ENCODE peak calls at places on chromosomes 5 and 9, in eight cellular contexts. One of them, this sample, is unnamed. For H3K27me3 and H3K36me3, the result is how much of the 10 kb centered on the place peaks cover.

GRCh38 chr9:87122947-87123685 is 175.8 kb upstream of the GAS1 start:
- DNase-seq in CD8-positive, alpha-beta T cell: no peak
- DNase-seq in body of pancreas: no peak
- DNase-seq in GM06990: no peak
- DNase-seq in ovary: no peak
- DNase-seq in keratinocyte: peak
- DNase-seq in CD4-positive, CD25-positive, alpha-beta regulatory T cell: no peak
- DNase-seq in Peyer's patch: no peak
- DNase-seq in this sample: no peak

GRCh38 chr9:95341262-95342011 is 23.9 kb upstream of the FANCC start:
- DNase-seq in keratinocyte: no peak
- DNase-seq in CD8-positive, alpha-beta T cell: no peak
- DNase-seq in Peyer's patch: no peak
- DNase-seq in ovary: no peak
- DNase-seq in body of pancreas: peak
- DNase-seq in GM06990: no peak
- DNase-seq in CD4-positive, CD25-positive, alpha-beta regulatory T cell: no peak
- DNase-seq in this sample: peak

GRCh38 chr9:72650206-72650605 is 128.8 kb downstream of the TMC1 start:
- DNase-seq in CD4-positive, CD25-positive, alpha-beta regulatory T cell: no peak
- DNase-seq in CD8-positive, alpha-beta T cell: no peak
- DNase-seq in GM06990: no peak
- DNase-seq in Peyer's patch: no peak
- DNase-seq in keratinocyte: no peak
- DNase-seq in ovary: no peak
- DNase-seq in body of pancreas: no peak
- DNase-seq in this sample: no peak

GRCh38 chr9:129069825-129070473 is 11.0 kb upstream of the DOLPP1 start:
- DNase-seq in CD8-positive, alpha-beta T cell: no peak
- DNase-seq in keratinocyte: no peak
- DNase-seq in CD4-positive, CD25-positive, alpha-beta regulatory T cell: no peak
- DNase-seq in ovary: no peak
- DNase-seq in body of pancreas: no peak
- DNase-seq in Peyer's patch: peak
- DNase-seq in GM06990: no peak
- DNase-seq in this sample: no peak

GRCh38 chr5:9288234-9288633 is 257.6 kb downstream of the SEMA5A start:
- DNase-seq in Peyer's patch: no peak
- DNase-seq in GM06990: no peak
- DNase-seq in body of pancreas: no peak
- DNase-seq in CD8-positive, alpha-beta T cell: no peak
- DNase-seq in ovary: no peak
- DNase-seq in keratinocyte: no peak
- DNase-seq in CD4-positive, CD25-positive, alpha-beta regulatory T cell: no peak
- DNase-seq in this sample: peak

GRCh38 chr5:34929720-34930526 is 564 bp downstream of the DNAJC21 start:
- DNase-seq in body of pancreas: peak
- DNase-seq in CD8-positive, alpha-beta T cell: peak
- DNase-seq in CD4-positive, CD25-positive, alpha-beta regulatory T cell: peak
- DNase-seq in GM06990: peak
- DNase-seq in ovary: peak
- DNase-seq in keratinocyte: no peak
- DNase-seq in Peyer's patch: peak
- DNase-seq in this sample: peak

GRCh38 chr5:3684118-3684517 is 88.5 kb downstream of the IRX1 start:
- DNase-seq in body of pancreas: no peak
- DNase-seq in Peyer's patch: no peak
- DNase-seq in CD4-positive, CD25-positive, alpha-beta regulatory T cell: no peak
- DNase-seq in GM06990: no peak
- DNase-seq in CD8-positive, alpha-beta T cell: no peak
- DNase-seq in ovary: no peak
- DNase-seq in keratinocyte: no peak
- DNase-seq in this sample: no peak

GRCh38 chr9:93509084-93509483 is 55.7 kb upstream of the FAM120AOS start:
- DNase-seq in CD4-positive, CD25-positive, alpha-beta regulatory T cell: no peak
- DNase-seq in keratinocyte: no peak
- DNase-seq in CD8-positive, alpha-beta T cell: no peak
- DNase-seq in body of pancreas: no peak
- DNase-seq in ovary: no peak
- DNase-seq in GM06990: no peak
- DNase-seq in Peyer's patch: no peak
- DNase-seq in this sample: peak

GRCh38 chr9:107405511-107405910 is 84.1 kb downstream of the KLF4 start:
- DNase-seq in ovary: no peak
- DNase-seq in Peyer's patch: no peak
- DNase-seq in CD8-positive, alpha-beta T cell: no peak
- DNase-seq in keratinocyte: no peak
- DNase-seq in body of pancreas: no peak
- DNase-seq in GM06990: no peak
- DNase-seq in CD4-positive, CD25-positive, alpha-beta regulatory T cell: no peak
- DNase-seq in this sample: no peak

GRCh38 chr5:108661590-108662219 is 86.0 kb upstream of the FER start:
- DNase-seq in keratinocyte: no peak
- DNase-seq in CD4-positive, CD25-positive, alpha-beta regulatory T cell: no peak
- DNase-seq in GM06990: no peak
- DNase-seq in Peyer's patch: no peak
- DNase-seq in ovary: no peak
- DNase-seq in body of pancreas: no peak
- DNase-seq in CD8-positive, alpha-beta T cell: no peak
- DNase-seq in this sample: no peak

GRCh38 chr5:117776977-117777376 is 1202.4 kb upstream of the SEMA6A start:
- DNase-seq in CD8-positive, alpha-beta T cell: no peak
- DNase-seq in Peyer's patch: no peak
- DNase-seq in GM06990: no peak
- DNase-seq in ovary: no peak
- DNase-seq in CD4-positive, CD25-positive, alpha-beta regulatory T cell: no peak
- DNase-seq in body of pancreas: no peak
- DNase-seq in keratinocyte: no peak
- DNase-seq in this sample: no peak

GRCh38 chr9:131868766-131869165 is 128.9 kb upstream of the RAPGEF1 start:
- DNase-seq in ovary: no peak
- DNase-seq in Peyer's patch: no peak
- DNase-seq in GM06990: no peak
- DNase-seq in CD4-positive, CD25-positive, alpha-beta regulatory T cell: no peak
- DNase-seq in CD8-positive, alpha-beta T cell: no peak
- DNase-seq in keratinocyte: no peak
- DNase-seq in body of pancreas: no peak
- DNase-seq in this sample: peak

GRCh38 chr9:137454506-137455360 is 4.4 kb downstream of the NSMF start:
- DNase-seq in CD8-positive, alpha-beta T cell: no peak
- DNase-seq in ovary: peak
- DNase-seq in GM06990: peak
- DNase-seq in body of pancreas: peak
- DNase-seq in keratinocyte: no peak
- DNase-seq in CD4-positive, CD25-positive, alpha-beta regulatory T cell: no peak
- DNase-seq in Peyer's patch: peak
- DNase-seq in this sample: peak

GRCh38 chr5:150130493-150130922 is 25.1 kb downstream of the PDGFRB start:
- DNase-seq in keratinocyte: no peak
- DNase-seq in Peyer's patch: no peak
- DNase-seq in ovary: no peak
- DNase-seq in GM06990: no peak
- DNase-seq in CD8-positive, alpha-beta T cell: no peak
- DNase-seq in CD4-positive, CD25-positive, alpha-beta regulatory T cell: no peak
- DNase-seq in body of pancreas: no peak
- DNase-seq in this sample: peak

GRCh38 chr9:87973791-87974292 is 491 bp downstream of the CDK20 start:
- DNase-seq in CD4-positive, CD25-positive, alpha-beta regulatory T cell: no peak
- DNase-seq in Peyer's patch: no peak
- DNase-seq in keratinocyte: no peak
- DNase-seq in body of pancreas: no peak
- DNase-seq in ovary: no peak
- DNase-seq in GM06990: no peak
- DNase-seq in CD8-positive, alpha-beta T cell: no peak
- DNase-seq in this sample: peak

GRCh38 chr5:148623741-148624140 is 30.6 kb downstream of the HTR4 start:
- DNase-seq in body of pancreas: no peak
- DNase-seq in ovary: no peak
- DNase-seq in keratinocyte: peak
- DNase-seq in CD8-positive, alpha-beta T cell: no peak
- DNase-seq in CD4-positive, CD25-positive, alpha-beta regulatory T cell: no peak
- DNase-seq in Peyer's patch: no peak
- DNase-seq in GM06990: no peak
- DNase-seq in this sample: no peak

GRCh38 chr5:1298723-1299510 is 4.0 kb upstream of the TERT start:
- DNase-seq in body of pancreas: no peak
- DNase-seq in keratinocyte: no peak
- DNase-seq in GM06990: no peak
- DNase-seq in CD8-positive, alpha-beta T cell: no peak
- DNase-seq in ovary: no peak
- DNase-seq in Peyer's patch: no peak
- DNase-seq in CD4-positive, CD25-positive, alpha-beta regulatory T cell: no peak
- DNase-seq in this sample: no peak

DNA sequence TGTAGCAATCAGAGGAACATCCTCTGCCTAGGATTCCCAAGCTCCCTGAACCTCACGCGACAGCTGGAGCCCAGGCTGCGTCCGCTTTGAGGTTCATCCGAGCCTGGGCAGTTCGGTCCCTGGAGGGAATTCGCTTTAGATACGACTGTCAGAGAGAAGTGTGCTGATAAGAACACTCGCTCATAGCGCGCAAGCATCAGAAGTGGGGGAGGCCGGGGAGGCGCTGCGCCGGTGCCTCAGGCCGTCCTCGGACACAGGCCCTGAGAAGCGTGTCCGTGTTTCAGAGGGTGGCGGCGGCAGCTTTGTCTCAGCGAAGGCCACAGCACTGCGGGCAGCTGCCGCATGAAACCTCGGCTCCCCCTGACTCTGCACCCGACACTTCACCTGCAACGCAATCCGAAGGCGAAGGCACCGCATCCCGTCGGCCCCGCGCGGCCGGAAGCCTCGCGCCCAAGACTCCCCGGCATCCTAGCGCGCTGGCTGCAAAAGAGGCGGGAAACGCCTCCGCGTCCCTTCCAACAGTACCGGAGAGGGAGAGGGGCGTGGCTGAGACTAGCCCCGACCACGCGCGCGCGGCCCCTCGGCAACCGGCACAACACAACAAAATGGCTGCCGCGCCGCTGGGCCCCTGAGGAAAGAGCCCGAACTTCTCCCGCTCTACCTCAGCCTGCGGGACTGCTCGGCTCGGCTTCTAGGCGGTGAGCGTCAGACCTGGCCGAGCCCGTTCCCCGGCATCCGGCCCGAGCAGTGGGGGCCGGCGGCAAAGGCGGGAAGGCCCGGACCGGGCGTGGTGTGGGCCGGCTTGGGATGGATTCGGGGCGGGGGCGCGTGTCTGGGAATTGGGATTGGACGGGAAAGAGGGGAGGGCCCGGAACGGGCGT is at the start of gene CNTRL:
- DNase-seq in GM06990: peak
- DNase-seq in ovary: peak
- DNase-seq in body of pancreas: peak
- DNase-seq in CD8-positive, alpha-beta T cell: peak
- DNase-seq in keratinocyte: no peak
- DNase-seq in CD4-positive, CD25-positive, alpha-beta regulatory T cell: peak
- DNase-seq in Peyer's patch: peak
- DNase-seq in this sample: peak
- H3K4me3 ChIP-seq in GM06990: peak
- H3K4me3 ChIP-seq in ovary: peak
- H3K4me3 ChIP-seq in body of pancreas: peak
- H3K4me3 ChIP-seq in CD8-positive, alpha-beta T cell: peak
- H3K4me3 ChIP-seq in keratinocyte: peak
- H3K4me3 ChIP-seq in CD4-positive, CD25-positive, alpha-beta regulatory T cell: peak
- H3K4me3 ChIP-seq in Peyer's patch: peak
- H3K4me3 ChIP-seq in this sample: peak

GRCh38 chr5:73253047-73253660 is 80.2 kb downstream of the TMEM174 start:
- DNase-seq in GM06990: no peak
- DNase-seq in Peyer's patch: no peak
- DNase-seq in keratinocyte: no peak
- DNase-seq in body of pancreas: no peak
- DNase-seq in ovary: no peak
- DNase-seq in CD4-positive, CD25-positive, alpha-beta regulatory T cell: no peak
- DNase-seq in CD8-positive, alpha-beta T cell: no peak
- DNase-seq in this sample: no peak
- H3K27me3 ChIP-seq in GM06990: under half
- H3K27me3 ChIP-seq in Peyer's patch: under half
- H3K27me3 ChIP-seq in keratinocyte: under half
- H3K27me3 ChIP-seq in body of pancreas: under half
- H3K27me3 ChIP-seq in ovary: under half
- H3K27me3 ChIP-seq in CD4-positive, CD25-positive, alpha-beta regulatory T cell: under half
- H3K27me3 ChIP-seq in CD8-positive, alpha-beta T cell: under half
- H3K27me3 ChIP-seq in this sample: under half

DNA sequence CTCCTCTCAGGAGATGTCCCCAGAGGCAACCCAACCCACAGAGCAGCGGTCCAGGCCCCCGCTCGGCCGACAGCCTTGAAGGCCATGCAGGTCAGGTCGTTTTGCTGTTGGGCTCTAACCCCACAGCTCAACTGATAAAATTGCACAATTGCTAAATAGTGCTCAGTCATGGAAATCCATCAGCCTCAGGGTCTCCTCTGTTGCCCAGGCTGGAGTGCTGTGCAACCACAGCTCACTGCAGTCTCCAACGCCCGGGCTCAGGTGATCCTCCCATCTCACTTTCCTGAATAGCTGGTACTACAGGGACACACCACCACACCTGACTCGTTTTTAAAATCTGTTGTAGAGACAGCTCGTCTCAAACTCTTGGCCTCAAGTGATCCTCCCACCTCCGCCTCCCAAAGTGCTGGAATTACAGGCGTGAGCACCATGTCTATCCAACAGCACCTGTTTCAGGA is 18.3 kb downstream of the BRD3OS start:
- DNase-seq in GM06990: no peak
- DNase-seq in CD8-positive, alpha-beta T cell: no peak
- DNase-seq in Peyer's patch: no peak
- DNase-seq in keratinocyte: no peak
- DNase-seq in CD4-positive, CD25-positive, alpha-beta regulatory T cell: no peak
- DNase-seq in ovary: no peak
- DNase-seq in body of pancreas: no peak
- DNase-seq in this sample: no peak
- H3K36me3 ChIP-seq in GM06990: under half
- H3K36me3 ChIP-seq in CD8-positive, alpha-beta T cell: under half
- H3K36me3 ChIP-seq in Peyer's patch: half or more
- H3K36me3 ChIP-seq in keratinocyte: under half
- H3K36me3 ChIP-seq in CD4-positive, CD25-positive, alpha-beta regulatory T cell: under half
- H3K36me3 ChIP-seq in ovary: under half
- H3K36me3 ChIP-seq in body of pancreas: under half
- H3K36me3 ChIP-seq in this sample: under half

GRCh38 chr5:72556351-72557146 is 49.3 kb upstream of the ZNF366 start:
- DNase-seq in Peyer's patch: peak
- DNase-seq in ovary: peak
- DNase-seq in CD4-positive, CD25-positive, alpha-beta regulatory T cell: no peak
- DNase-seq in GM06990: peak
- DNase-seq in CD8-positive, alpha-beta T cell: peak
- DNase-seq in keratinocyte: no peak
- DNase-seq in body of pancreas: peak
- DNase-seq in this sample: peak

GRCh38 chr5:72554897-72555296 is 47.7 kb upstream of the ZNF366 start:
- DNase-seq in ovary: no peak
- DNase-seq in body of pancreas: no peak
- DNase-seq in keratinocyte: no peak
- DNase-seq in GM06990: no peak
- DNase-seq in CD8-positive, alpha-beta T cell: no peak
- DNase-seq in Peyer's patch: no peak
- DNase-seq in CD4-positive, CD25-positive, alpha-beta regulatory T cell: no peak
- DNase-seq in this sample: no peak

GRCh38 chr5:72557147-72557501 is 49.9 kb upstream of the ZNF366 start:
- DNase-seq in keratinocyte: no peak
- DNase-seq in CD8-positive, alpha-beta T cell: no peak
- DNase-seq in ovary: no peak
- DNase-seq in body of pancreas: no peak
- DNase-seq in Peyer's patch: no peak
- DNase-seq in GM06990: no peak
- DNase-seq in CD4-positive, CD25-positive, alpha-beta regulatory T cell: no peak
- DNase-seq in this sample: no peak

GRCh38 chr5:72557576-72558336 is 50.5 kb upstream of the ZNF366 start:
- DNase-seq in GM06990: no peak
- DNase-seq in Peyer's patch: no peak
- DNase-seq in CD4-positive, CD25-positive, alpha-beta regulatory T cell: no peak
- DNase-seq in body of pancreas: no peak
- DNase-seq in CD8-positive, alpha-beta T cell: no peak
- DNase-seq in ovary: no peak
- DNase-seq in keratinocyte: no peak
- DNase-seq in this sample: no peak

GRCh38 chr5:72555871-72556270 is 48.7 kb upstream of the ZNF366 start:
- DNase-seq in CD4-positive, CD25-positive, alpha-beta regulatory T cell: no peak
- DNase-seq in Peyer's patch: no peak
- DNase-seq in CD8-positive, alpha-beta T cell: no peak
- DNase-seq in GM06990: no peak
- DNase-seq in ovary: no peak
- DNase-seq in body of pancreas: no peak
- DNase-seq in keratinocyte: no peak
- DNase-seq in this sample: no peak
- H3K4me3 ChIP-seq in CD4-positive, CD25-positive, alpha-beta regulatory T cell: no peak
- H3K4me3 ChIP-seq in Peyer's patch: peak
- H3K4me3 ChIP-seq in CD8-positive, alpha-beta T cell: no peak
- H3K4me3 ChIP-seq in GM06990: no peak
- H3K4me3 ChIP-seq in ovary: no peak
- H3K4me3 ChIP-seq in body of pancreas: no peak
- H3K4me3 ChIP-seq in keratinocyte: no peak
- H3K4me3 ChIP-seq in this sample: no peak